ENCODE peak calls at places on chromosomes 2 and 18, in five cellular contexts. A is vagina, R is breast epithelium, M is Peyer's patch, T is ovary. V is an unnamed sample.

GRCh38 chr2:240970104-240970503 is 28.3 kb upstream of the SNED1 start:
- DNase-seq in A (no peak), R (no peak), M (no peak), T (no peak), V (no peak)

GRCh38 chr2:159622966-159623365 is 6.6 kb upstream of the BAZ2B start:
- DNase-seq in A (no peak), R (no peak), M (no peak), T (no peak), V (no peak)

GRCh38 chr2:200784215-200784614 is 27.5 kb upstream of the BZW1 start:
- DNase-seq in A (no peak), R (no peak), M (no peak), T (no peak), V (no peak)

GRCh38 chr18:34977787-34978532 is 63.3 kb upstream of the MAPRE2 start:
- DNase-seq in A (no peak), R (no peak), M (peak; percentile 79), T (peak; percentile 42), V (no peak)

GRCh38 chr2:152098798-152099654 is at the start of gene CACNB4:
- DNase-seq in A (no peak), R (no peak), M (no peak), T (no peak), V (peak; percentile 18)

GRCh38 chr2:119157850-119158511 is 570 bp downstream of the C1QL2 start:
- DNase-seq in A (no peak), R (no peak), M (no peak), T (no peak), V (no peak)

GRCh38 chr2:160813506-160813858 is 319.9 kb upstream of the RBMS1 start:
- DNase-seq in A (no peak), R (no peak), M (no peak), T (no peak), V (peak; percentile 24)

GRCh38 chr2:3073721-3074120 is 303.9 kb downstream of the EIPR1 start:
- DNase-seq in A (no peak), R (no peak), M (no peak), T (no peak), V (no peak)

GRCh38 chr2:204122425-204122824 is 185.9 kb downstream of the ICOS start:
- DNase-seq in A (no peak), R (no peak), M (no peak), T (no peak), V (no peak)

GRCh38 chr2:84866121-84866520 is 14.8 kb downstream of the TRABD2A start:
- DNase-seq in A (no peak), R (no peak), M (no peak), T (no peak), V (no peak)

GRCh38 chr2:113219889-113220641 is 46.3 kb downstream of the PSD4 start:
- DNase-seq in A (no peak), R (peak; percentile 74), M (peak; percentile 91), T (no peak), V (no peak)
- TF ChIP-seq POLR2A in A (peak; percentile 19), R (no peak), M (peak; percentile 98), T (no peak), V (no peak)

GRCh38 chr2:72141881-72142742 is 5.5 kb downstream of the CYP26B1 start:
- DNase-seq in A (peak; percentile 76), R (no peak), M (peak; percentile 40), T (peak; percentile 30), V (peak; percentile 9)

GRCh38 chr2:72141032-72141645 is 6.5 kb downstream of the CYP26B1 start:
- DNase-seq in A (peak; percentile 80), R (no peak), M (peak; percentile 40), T (peak; percentile 27), V (peak; percentile 8)

GRCh38 chr2:72143441-72144356 is 4.0 kb downstream of the CYP26B1 start:
- DNase-seq in A (peak; percentile 83), R (peak; percentile 51), M (peak; percentile 46), T (no peak), V (peak; percentile 9)

GRCh38 chr2:72144412-72144745 is 3.3 kb downstream of the CYP26B1 start:
- DNase-seq in A (peak; percentile 67), R (peak; percentile 50), M (no peak), T (no peak), V (no peak)

GRCh38 chr2:72142743-72143440 is 4.8 kb downstream of the CYP26B1 start:
- DNase-seq in A (peak; percentile 80), R (peak; percentile 46), M (peak; percentile 75), T (peak; percentile 84), V (peak; percentile 43)
- H3K4me3 ChIP-seq in A (peak overlapping the region; percentile 42), R (peak overlapping the region; percentile 50), M (peak overlapping the region; percentile 10), T (peak overlapping the region; percentile 26), V (peak overlapping the region; percentile 2)

GRCh38 chr2:20425371-20425881 is 21.4 kb upstream of the RHOB start:
- DNase-seq in A (peak; percentile 78), R (no peak), M (no peak), T (no peak), V (no peak)

GRCh38 chr2:20425884-20426283 is 21.0 kb upstream of the RHOB start:
- DNase-seq in A (no peak), R (no peak), M (no peak), T (no peak), V (no peak)

GRCh38 chr2:20423847-20424246 is 23.0 kb upstream of the RHOB start:
- DNase-seq in A (peak; percentile 79), R (no peak), M (no peak), T (no peak), V (peak; percentile 11)

GRCh38 chr2:20423376-20423775 is 23.5 kb upstream of the RHOB start:
- DNase-seq in A (peak; percentile 65), R (no peak), M (no peak), T (no peak), V (no peak)

DNA sequence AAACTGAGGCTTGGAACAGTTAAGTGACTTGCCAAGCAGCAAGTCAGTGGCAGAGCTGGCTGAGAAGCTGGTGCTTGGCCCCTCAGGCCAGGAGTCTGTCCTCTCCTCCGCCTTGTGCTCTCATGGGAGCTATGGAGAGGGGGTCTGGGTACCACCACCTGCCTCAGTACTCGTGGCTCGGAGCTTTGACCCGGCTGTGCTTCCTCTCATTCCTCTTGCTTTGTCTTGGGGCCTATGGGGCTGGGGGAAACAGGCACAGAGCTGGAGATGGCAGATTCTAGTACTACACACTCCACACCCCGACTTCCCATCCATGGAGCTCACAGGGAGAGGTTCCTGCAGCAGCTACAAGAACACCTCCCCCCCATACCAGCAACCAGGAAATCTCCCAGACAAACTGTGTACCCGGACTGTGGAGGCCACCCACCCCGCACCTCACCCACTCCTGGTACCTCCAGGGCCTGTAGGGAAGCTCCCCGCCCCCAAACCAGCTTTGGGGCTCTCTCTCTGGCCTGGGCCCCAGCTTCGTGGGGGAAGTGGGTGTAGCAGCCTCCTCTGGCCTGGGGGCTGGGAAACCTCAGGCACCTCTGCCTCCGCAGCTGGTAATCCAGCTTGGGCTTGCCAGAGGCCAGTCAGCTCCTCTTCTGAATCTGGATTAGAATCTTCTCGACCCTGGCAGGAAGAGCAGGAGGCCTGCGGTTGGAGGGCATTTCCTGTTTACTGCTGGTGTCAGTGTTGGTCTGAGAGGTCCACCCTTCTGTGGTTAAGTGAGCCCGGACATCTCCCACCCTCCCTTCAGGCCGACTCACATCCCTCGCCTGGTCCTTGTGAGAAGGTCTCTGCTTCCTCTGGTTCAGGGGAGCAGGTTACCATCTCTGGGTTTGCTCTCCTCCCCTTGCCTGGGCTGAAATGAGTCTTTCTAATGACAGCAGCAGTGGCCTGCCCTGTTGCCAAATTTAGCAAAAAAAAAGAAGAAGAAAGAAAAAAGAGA is 22.3 kb upstream of the RHOB start:
- DNase-seq in A (peak; percentile 89), R (no peak), M (no peak), T (no peak), V (no peak)
- TF ChIP-seq POLR2A in A (no peak), R (no peak), M (no peak), T (no peak), V (no peak)

GRCh38 chr18:33201509-33201926 is 239.0 kb downstream of the CCDC178 start:
- DNase-seq in A (no peak), R (no peak), M (no peak), T (peak; percentile 33), V (no peak)
- H3K4me3 ChIP-seq in A (no peak overlapping the region), R (no peak overlapping the region), M (no peak overlapping the region), T (no peak overlapping the region), V (no peak overlapping the region)

GRCh38 chr2:239400907-239401449 is at the start of gene HDAC4:
- DNase-seq in A (peak; percentile 100), R (peak; percentile 99), M (peak; percentile 100), T (peak; percentile 100), V (peak; percentile 99)
- TF ChIP-seq POLR2A in A (peak; percentile 71), R (no peak), M (no peak), T (peak; percentile 16), V (no peak)

GRCh38 chr2:6342273-6342920 is 523.3 kb downstream of the CMPK2 start:
- DNase-seq in A (no peak), R (no peak), M (no peak), T (no peak), V (no peak)
- H3K4me3 ChIP-seq in A (no peak overlapping the region), R (no peak overlapping the region), M (no peak overlapping the region), T (no peak overlapping the region), V (no peak overlapping the region)

GRCh38 chr2:222655748-222656543 is at the start of gene FARSB:
- DNase-seq in A (peak; percentile 92), R (peak; percentile 89), M (peak; percentile 94), T (peak; percentile 96), V (peak; percentile 92)
- TF ChIP-seq POLR2A in A (peak; percentile 28), R (no peak), M (peak; percentile 85), T (peak; percentile 59), V (peak; percentile 39)

GRCh38 chr2:174632847-174633620 is 35.4 kb upstream of the WIPF1 start:
- DNase-seq in A (no peak), R (no peak), M (no peak), T (no peak), V (no peak)
- H3K4me3 ChIP-seq in A (peak overlapping the region; percentile 20), R (peak overlapping the region; percentile 23), M (peak overlapping the region; percentile 40), T (peak overlapping the region; percentile 12), V (peak overlapping the region; percentile 2)

GRCh38 chr18:30454920-30455319 is 587.6 kb downstream of the DSC3 start:
- DNase-seq in A (no peak), R (no peak), M (no peak), T (no peak), V (no peak)
- TF ChIP-seq POLR2A in A (no peak), R (no peak), M (no peak), T (no peak), V (no peak)

DNA sequence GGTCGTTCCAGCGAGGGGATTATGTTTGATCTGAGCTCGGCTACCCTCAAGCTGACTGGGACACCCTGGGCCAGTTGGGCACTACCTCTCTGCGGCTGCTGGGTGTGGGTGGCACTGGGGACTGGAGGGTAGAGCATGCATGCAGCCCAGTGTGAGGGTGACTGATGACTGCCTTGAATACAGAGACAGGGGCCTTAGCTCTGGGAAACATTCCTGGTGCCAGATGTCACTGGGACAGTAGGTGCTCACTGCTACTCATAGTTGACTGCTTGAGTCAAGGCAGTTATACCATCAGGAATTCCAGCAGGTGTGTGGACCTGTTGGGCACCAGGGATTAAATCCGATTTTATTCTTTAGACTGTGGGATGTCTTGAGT is 33.6 kb upstream of the ATP6V1B1 start:
- DNase-seq in A (no peak), R (no peak), M (no peak), T (no peak), V (no peak)
- H3K4me3 ChIP-seq in A (peak overlapping the region; percentile 44), R (peak overlapping the region; percentile 62), M (no peak overlapping the region), T (peak overlapping the region; percentile 32), V (peak overlapping the region; percentile 38)